ENCODE peak calls at places on chromosomes 2 and 18, in nine cellular contexts. B, Q, E, Y, N, F, H, Z and S are unnamed samples. For H3K4me1 and H3K27me3, the result is how much of the 10 kb centered on the place peaks cover.

GRCh38 chr18:24054130-24054529 is 39.6 kb downstream of the TTC39C start:
- DNase-seq in B (no peak), Q (no peak), E (no peak), Y (no peak), N (no peak), F (peak), H (peak), Z (no peak), S (no peak)

GRCh38 chr2:172842749-172843349 is 107.2 kb downstream of the RAPGEF4 start:
- DNase-seq in B (no peak), Q (no peak), E (no peak), Y (no peak), N (no peak), F (no peak), H (no peak), Z (no peak), S (no peak)

GRCh38 chr2:28696261-28696660 is 55.4 kb upstream of the PPP1CB start:
- DNase-seq in B (no peak), Q (no peak), E (no peak), Y (no peak), N (no peak), F (no peak), H (no peak), Z (no peak), S (no peak)

GRCh38 chr18:39571511-39571910 is 2005.9 kb upstream of the CELF4 start:
- DNase-seq in B (peak), Q (no peak), E (peak), Y (no peak), N (no peak), F (no peak), H (no peak), Z (no peak), S (no peak)

GRCh38 chr18:74454279-74454741 is 2.8 kb downstream of the DIPK1C start:
- DNase-seq in B (no peak), Q (no peak), E (no peak), Y (no peak), N (no peak), F (no peak), H (no peak), Z (no peak), S (no peak)

GRCh38 chr2:126857502-126857901 is 41.2 kb upstream of the TEX51 start:
- DNase-seq in B (peak), Q (no peak), E (no peak), Y (no peak), N (no peak), F (no peak), H (no peak), Z (no peak), S (no peak)

GRCh38 chr2:189129971-189130370 is 49.6 kb downstream of the COL5A2 start:
- DNase-seq in B (no peak), Q (no peak), E (peak), Y (no peak), N (no peak), F (no peak), H (no peak), Z (no peak), S (no peak)

GRCh38 chr2:222860740-222861410 is at the start of gene ACSL3:
- DNase-seq in B (peak), Q (peak), E (peak), Y (peak), N (peak), F (peak), H (peak), Z (peak), S (peak)

GRCh38 chr2:222774941-222775340 is 85.9 kb upstream of the ACSL3 start:
- DNase-seq in B (no peak), Q (no peak), E (peak), Y (no peak), N (no peak), F (no peak), H (no peak), Z (no peak), S (no peak)

GRCh38 chr2:222575618-222576017 is 80.3 kb downstream of the FARSB start:
- DNase-seq in B (no peak), Q (no peak), E (no peak), Y (no peak), N (no peak), F (no peak), H (no peak), Z (no peak), S (no peak)

GRCh38 chr18:78983530-78983929 is 3.9 kb downstream of the SALL3 start:
- DNase-seq in B (no peak), Q (no peak), E (no peak), Y (no peak), N (no peak), F (no peak), H (no peak), Z (no peak), S (no peak)

GRCh38 chr2:204452464-204453023 is 92.7 kb upstream of the PARD3B start:
- DNase-seq in B (peak), Q (no peak), E (peak), Y (no peak), N (peak), F (no peak), H (no peak), Z (peak), S (no peak)

GRCh38 chr18:2002604-2003003 is 568.7 kb downstream of the METTL4 start:
- DNase-seq in B (peak), Q (no peak), E (no peak), Y (no peak), N (no peak), F (no peak), H (no peak), Z (no peak), S (no peak)

GRCh38 chr2:43207553-43208300 is 18.7 kb downstream of the ZFP36L2 start:
- DNase-seq in B (peak), Q (no peak), E (no peak), Y (peak), N (no peak), F (no peak), H (no peak), Z (no peak), S (no peak)

GRCh38 chr2:140178224-140178623 is 1398.0 kb upstream of the NXPH2 start:
- DNase-seq in B (no peak), Q (no peak), E (no peak), Y (no peak), N (no peak), F (no peak), H (no peak), Z (no peak), S (no peak)

GRCh38 chr2:167616997-167617396 is 630.4 kb downstream of the STK39 start:
- DNase-seq in B (no peak), Q (no peak), E (no peak), Y (no peak), N (no peak), F (no peak), H (no peak), Z (no peak), S (no peak)

DNA sequence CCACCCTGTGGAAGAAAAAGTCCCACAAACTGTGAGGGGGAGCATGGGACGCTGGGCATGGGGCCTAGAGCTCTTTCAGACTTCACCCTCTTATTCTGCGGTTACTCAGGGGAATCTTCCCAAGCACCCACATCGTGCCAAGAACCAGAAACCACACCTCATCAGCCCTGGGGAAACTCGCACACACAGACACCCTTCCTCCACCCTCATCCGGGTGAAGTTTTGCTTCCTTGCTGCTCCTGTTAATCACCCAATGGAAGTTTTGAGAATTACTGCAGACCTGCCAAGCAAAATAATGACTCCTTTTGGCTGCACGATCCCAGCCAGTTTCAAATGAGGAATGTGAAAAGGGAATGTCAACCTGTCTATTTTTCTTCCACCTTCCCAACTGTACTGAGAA is 59.0 kb downstream of the COL6A3 start:
- DNase-seq in B (peak), Q (no peak), E (no peak), Y (no peak), N (no peak), F (no peak), H (no peak), Z (no peak), S (no peak)
- H3K4me1 ChIP-seq in B (under half), Q (under half), E (under half), Y (under half), N (under half), F (under half), H (under half), Z (under half), S (under half)

GRCh38 chr2:218071218-218071937 is 2.3 kb downstream of the RUFY4 start:
- DNase-seq in B (no peak), Q (no peak), E (no peak), Y (no peak), N (no peak), F (no peak), H (no peak), Z (no peak), S (no peak)
- H3K27me3 ChIP-seq in B (under half), Q (under half), E (half or more), Y (under half), N (under half), F (under half), H (under half), Z (under half), S (under half)

GRCh38 chr2:42064417-42064942 is 16.7 kb downstream of the PKDCC start:
- DNase-seq in B (no peak), Q (no peak), E (peak), Y (no peak), N (no peak), F (no peak), H (no peak), Z (no peak), S (no peak)

GRCh38 chr2:42060718-42061619 is 13.1 kb downstream of the PKDCC start:
- DNase-seq in B (peak), Q (no peak), E (peak), Y (peak), N (no peak), F (no peak), H (no peak), Z (peak), S (no peak)

GRCh38 chr2:42060028-42060427 is 12.2 kb downstream of the PKDCC start:
- DNase-seq in B (no peak), Q (no peak), E (peak), Y (no peak), N (no peak), F (no peak), H (no peak), Z (no peak), S (no peak)

GRCh38 chr2:42061839-42062238 is 14.0 kb downstream of the PKDCC start:
- DNase-seq in B (no peak), Q (no peak), E (no peak), Y (peak), N (no peak), F (no peak), H (no peak), Z (no peak), S (no peak)

DNA sequence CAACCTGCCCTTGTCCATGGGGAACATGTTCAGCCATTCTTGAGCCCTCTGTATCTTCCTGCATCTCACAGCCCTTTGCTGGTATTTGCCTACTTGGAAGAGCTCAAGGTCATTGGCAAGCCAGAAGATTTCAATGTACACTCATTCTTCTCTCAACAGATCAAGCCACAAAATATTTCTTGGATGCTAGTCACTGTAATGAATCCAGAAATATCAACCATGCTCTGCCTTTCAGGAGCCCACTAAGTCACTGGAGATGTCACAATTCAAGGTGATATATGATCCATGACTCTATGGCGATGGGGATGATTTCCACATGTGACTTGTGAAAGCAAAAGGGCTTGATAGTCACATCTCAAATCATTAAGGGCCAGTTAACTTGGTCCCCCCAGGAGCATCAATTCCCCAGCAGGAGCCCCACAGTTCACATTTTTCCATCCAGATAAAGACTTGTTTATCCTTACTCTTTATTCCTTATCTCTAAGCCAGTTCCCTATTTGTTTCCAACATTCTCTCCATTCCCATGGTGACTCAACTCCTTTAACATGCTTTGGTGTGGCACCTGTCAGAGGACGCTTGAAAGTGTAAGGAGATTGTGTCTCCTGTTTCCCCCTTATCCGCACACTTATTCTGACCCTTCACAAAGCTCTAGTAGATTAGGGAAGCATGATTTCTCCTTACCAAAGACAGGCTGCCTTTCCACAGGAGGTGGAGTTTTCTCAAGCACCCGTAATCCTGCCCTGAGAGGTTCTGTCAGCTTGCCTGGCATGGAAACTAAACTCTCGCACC is 15.8 kb downstream of the PKDCC start:
- DNase-seq in B (peak), Q (no peak), E (peak), Y (no peak), N (no peak), F (no peak), H (no peak), Z (no peak), S (no peak)
- H3K27ac ChIP-seq in B (peak), Q (no peak), E (no peak), Y (peak), N (no peak), F (no peak), H (no peak), Z (no peak), S (no peak)

GRCh38 chr2:174595415-174595814 is 2.2 kb downstream of the WIPF1 start:
- DNase-seq in B (no peak), Q (no peak), E (no peak), Y (no peak), N (no peak), F (no peak), H (no peak), Z (no peak), S (no peak)
- H3K4me1 ChIP-seq in B (under half), Q (under half), E (under half), Y (under half), N (under half), F (under half), H (under half), Z (under half), S (half or more)

DNA sequence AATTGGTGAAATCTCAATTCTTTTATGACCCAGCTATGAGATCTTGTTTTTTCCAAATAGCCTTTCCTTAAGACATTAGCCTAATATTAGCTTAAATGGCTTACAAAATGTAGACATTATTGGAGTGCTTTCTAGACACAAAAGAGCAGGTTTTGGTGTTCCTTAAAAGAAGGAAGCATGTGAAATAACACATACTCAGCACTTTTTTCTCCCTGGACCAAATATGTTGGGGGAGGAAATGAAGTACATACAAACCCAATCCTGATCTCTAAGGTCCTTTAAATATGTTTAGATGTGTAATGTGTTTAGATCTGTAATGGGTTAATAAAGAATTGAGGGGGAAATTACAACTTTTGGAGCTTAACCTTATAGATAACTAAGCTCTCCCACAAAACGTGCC is 3.4 kb upstream of the ZDBF2 start:
- DNase-seq in B (no peak), Q (no peak), E (no peak), Y (no peak), N (no peak), F (no peak), H (no peak), Z (no peak), S (no peak)
- H3K27me3 ChIP-seq in B (under half), Q (under half), E (half or more), Y (under half), N (under half), F (under half), H (under half), Z (under half), S (under half)

DNA sequence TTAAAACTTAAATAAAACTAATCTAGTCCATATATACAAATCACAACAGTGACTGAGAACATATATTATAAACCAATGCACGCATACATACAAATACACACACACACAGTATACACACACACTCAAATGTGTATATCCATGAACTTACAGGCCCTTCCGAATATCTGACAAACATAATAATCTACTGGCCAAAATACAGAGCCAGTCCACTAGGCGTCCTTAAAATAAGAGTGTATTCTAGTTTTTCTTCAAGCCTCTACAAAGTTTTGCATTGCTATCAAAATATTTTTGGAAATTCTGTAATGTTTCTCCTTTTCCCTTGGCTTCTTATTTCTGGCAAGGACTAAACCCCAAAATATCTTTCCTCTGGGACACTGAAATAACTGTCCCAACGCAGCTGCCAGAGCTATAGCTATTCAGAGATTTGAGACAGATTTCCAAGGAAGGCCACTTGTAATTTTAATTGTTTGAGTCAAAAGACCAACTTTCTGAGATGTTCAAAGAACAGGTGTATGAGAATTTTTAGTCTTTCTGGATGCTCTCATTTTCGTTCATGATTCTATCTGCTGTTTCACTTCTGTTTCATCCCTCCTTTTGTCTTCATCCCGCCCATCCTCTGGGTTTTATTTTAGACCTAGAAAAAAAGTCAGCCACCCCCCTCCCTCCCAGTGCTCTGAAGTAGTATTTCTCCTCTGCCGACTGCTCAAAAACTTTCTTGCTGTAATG is 24.1 kb upstream of the SP3 start:
- DNase-seq in B (no peak), Q (no peak), E (no peak), Y (no peak), N (no peak), F (no peak), H (no peak), Z (no peak), S (no peak)
- H3K27ac ChIP-seq in B (no peak), Q (no peak), E (no peak), Y (peak), N (no peak), F (no peak), H (no peak), Z (no peak), S (no peak)